ENCODE peak calls at places on chromosomes 5 and 9, in five cellular contexts. B is RWPE1, S is fibroblast of lung, F is SK-N-SH, Q is MM.1S. T is an unnamed sample.

GRCh38 chr9:65410926-65411325 is 125.9 kb upstream of the FOXD4L5 start:
- DNase-seq in Q (no peak), B (no peak), F (no peak), S (no peak), T (no peak)

GRCh38 chr9:126423022-126423708 is 96.5 kb downstream of the MVB12B start:
- DNase-seq in Q (no peak), F (peak; percentile 49), S (no peak), B (no peak), T (no peak)

GRCh38 chr5:148005788-148006520 is 57.8 kb upstream of the SPINK5 start:
- DNase-seq in S (no peak), Q (no peak), F (no peak), B (no peak), T (no peak)

GRCh38 chr9:109705515-109705914 is 74.5 kb upstream of the PALM2AKAP2 start:
- DNase-seq in F (no peak), B (peak; percentile 21), S (peak; percentile 53), Q (no peak), T (no peak)

GRCh38 chr5:58458851-58459275 is 1.0 kb downstream of the PLK2 start:
- DNase-seq in Q (no peak), S (peak; percentile 22), F (peak; percentile 2), B (peak; percentile 67), T (no peak)

GRCh38 chr5:60810438-60811085 is 33.5 kb downstream of the ELOVL7 start:
- DNase-seq in F (no peak), Q (no peak), B (peak; percentile 76), S (no peak), T (no peak)

GRCh38 chr9:132411091-132411508 is 1.1 kb downstream of the CFAP77 start:
- DNase-seq in F (peak; percentile 67), B (peak; percentile 89), Q (peak; percentile 85), S (peak; percentile 17), T (peak; percentile 78)

GRCh38 chr5:78336698-78337097 is 23.7 kb upstream of the SCAMP1 start:
- DNase-seq in F (no peak), Q (no peak), B (no peak), S (no peak), T (no peak)

GRCh38 chr9:87256973-87257372 is 240.7 kb upstream of the DAPK1 start:
- DNase-seq in Q (no peak), B (no peak), F (no peak), S (no peak), T (no peak)

GRCh38 chr5:169753795-169754194 is 116.7 kb downstream of the DOCK2 start:
- DNase-seq in B (no peak), Q (no peak), S (peak; percentile 21), F (no peak), T (no peak)

GRCh38 chr5:83096660-83097334 is 19.4 kb downstream of the XRCC4 start:
- DNase-seq in Q (no peak), B (no peak), F (no peak), S (no peak), T (no peak)

GRCh38 chr5:86029308-86029707 is 588.4 kb upstream of the COX7C start:
- DNase-seq in F (no peak), S (no peak), Q (no peak), B (no peak), T (no peak)

GRCh38 chr5:142235870-142236672 is 88.8 kb downstream of the SPRY4 start:
- DNase-seq in Q (no peak), B (no peak), S (no peak), F (no peak), T (no peak)

GRCh38 chr9:98785333-98785933 is 10.9 kb downstream of the ANKS6 start:
- DNase-seq in F (no peak), B (no peak), Q (no peak), S (no peak), T (no peak)

GRCh38 chr9:117733465-117733864 is 29.3 kb downstream of the TLR4 start:
- DNase-seq in S (no peak), F (no peak), Q (no peak), B (no peak), T (no peak)

GRCh38 chr9:137645211-137645610 is 26.4 kb downstream of the EHMT1 start:
- DNase-seq in F (no peak), B (no peak), Q (no peak), S (no peak), T (no peak)

GRCh38 chr9:104536756-104537155 is at the start of gene OR13C3:
- DNase-seq in F (no peak), B (no peak), S (no peak), Q (no peak), T (no peak)

GRCh38 chr5:58077387-58077786 is 382.5 kb downstream of the PLK2 start:
- DNase-seq in S (no peak), B (no peak), F (no peak), Q (no peak), T (no peak)

GRCh38 chr5:92002875-92003274 is 619.8 kb upstream of the ARRDC3 start:
- DNase-seq in Q (no peak), B (no peak), S (peak; percentile 79), F (no peak), T (no peak)

GRCh38 chr5:124057815-124058231 is 545.8 kb downstream of the CSNK1G3 start:
- DNase-seq in Q (no peak), S (no peak), F (peak; percentile 57), B (no peak), T (no peak)

GRCh38 chr9:121085661-121086060 is 10.9 kb downstream of the CNTRL start:
- DNase-seq in S (no peak), Q (no peak), F (no peak), B (no peak), T (no peak)

GRCh38 chr5:109944461-109944860 is 254.7 kb downstream of the MAN2A1 start:
- DNase-seq in B (no peak), F (no peak), Q (no peak), S (no peak), T (no peak)

GRCh38 chr5:54792611-54793404 is 192.6 kb downstream of the ESM1 start:
- DNase-seq in F (no peak), B (no peak), S (peak; percentile 32), Q (no peak), T (no peak)

GRCh38 chr5:151078490-151079262 is 2.2 kb downstream of the TNIP1 start:
- DNase-seq in S (no peak), B (no peak), F (no peak), Q (no peak), T (peak; percentile 80)

GRCh38 chr5:38650540-38651275 is 94.3 kb upstream of the LIFR start:
- DNase-seq in F (no peak), Q (no peak), B (no peak), S (peak; percentile 29), T (no peak)

GRCh38 chr5:124402144-124402581 is 344.3 kb downstream of the ZNF608 start:
- DNase-seq in B (peak; percentile 24), F (no peak), S (peak; percentile 84), Q (no peak), T (no peak)

GRCh38 chr5:67360047-67360446 is 163.4 kb upstream of the CD180 start:
- DNase-seq in F (no peak), S (no peak), B (no peak), Q (no peak), T (no peak)

GRCh38 chr5:160029004-160029403 is 20.1 kb downstream of the TTC1 start:
- DNase-seq in S (no peak), F (no peak), B (no peak), Q (no peak), T (no peak)

GRCh38 chr9:2281031-2281802 is 266.1 kb downstream of the SMARCA2 start:
- DNase-seq in F (no peak), Q (no peak), S (no peak), B (peak; percentile 5), T (no peak)

GRCh38 chr9:132005896-132006295 is 73.8 kb downstream of the MED27 start:
- DNase-seq in F (no peak), B (no peak), S (no peak), Q (no peak), T (no peak)

GRCh38 chr9:106892632-106893031 is 29.7 kb downstream of the ZNF462 start:
- DNase-seq in S (peak; percentile 95), B (peak; percentile 99), Q (no peak), F (peak; percentile 48), T (no peak)

GRCh38 chr5:129771058-129771838 is 23.4 kb downstream of the MINAR2 start:
- DNase-seq in Q (peak; percentile 77), F (peak; percentile 27), B (peak; percentile 61), S (peak; percentile 55), T (peak; percentile 40)

GRCh38 chr9:130713286-130713975 is 19.9 kb downstream of the EXOSC2 start:
- DNase-seq in F (no peak), S (peak; percentile 52), B (no peak), Q (no peak), T (no peak)

GRCh38 chr9:72292184-72292787 is 72.7 kb downstream of the ZFAND5 start:
- DNase-seq in F (peak; percentile 27), B (no peak), S (peak; percentile 75), Q (peak; percentile 38), T (peak; percentile 49)

DNA sequence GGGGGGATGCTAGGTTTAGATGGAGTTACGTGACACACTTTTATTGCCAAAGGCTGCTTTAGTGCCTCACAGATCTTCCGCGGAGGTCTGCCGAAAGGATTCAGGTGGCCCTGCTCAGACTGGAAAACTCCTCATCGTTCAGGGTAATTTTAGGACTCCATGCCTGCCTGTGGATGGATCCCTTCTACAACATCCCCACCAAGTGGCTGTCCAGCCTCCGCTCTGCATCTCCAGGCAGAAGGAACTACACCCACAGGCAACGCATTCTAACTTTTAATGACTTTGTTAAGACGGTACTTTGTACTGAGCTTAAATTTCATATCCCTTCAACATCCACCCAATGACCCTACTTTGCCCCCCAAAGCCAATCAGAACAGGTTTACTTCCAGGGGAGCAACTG is 29.4 kb downstream of the ATPSCKMT start:
- DNase-seq in F (no peak), B (no peak), S (no peak), Q (no peak), T (no peak)
- TF ChIP-seq CTCF in F (peak; percentile 21), B (no peak), S (no peak), Q (no peak), T (no peak)

DNA sequence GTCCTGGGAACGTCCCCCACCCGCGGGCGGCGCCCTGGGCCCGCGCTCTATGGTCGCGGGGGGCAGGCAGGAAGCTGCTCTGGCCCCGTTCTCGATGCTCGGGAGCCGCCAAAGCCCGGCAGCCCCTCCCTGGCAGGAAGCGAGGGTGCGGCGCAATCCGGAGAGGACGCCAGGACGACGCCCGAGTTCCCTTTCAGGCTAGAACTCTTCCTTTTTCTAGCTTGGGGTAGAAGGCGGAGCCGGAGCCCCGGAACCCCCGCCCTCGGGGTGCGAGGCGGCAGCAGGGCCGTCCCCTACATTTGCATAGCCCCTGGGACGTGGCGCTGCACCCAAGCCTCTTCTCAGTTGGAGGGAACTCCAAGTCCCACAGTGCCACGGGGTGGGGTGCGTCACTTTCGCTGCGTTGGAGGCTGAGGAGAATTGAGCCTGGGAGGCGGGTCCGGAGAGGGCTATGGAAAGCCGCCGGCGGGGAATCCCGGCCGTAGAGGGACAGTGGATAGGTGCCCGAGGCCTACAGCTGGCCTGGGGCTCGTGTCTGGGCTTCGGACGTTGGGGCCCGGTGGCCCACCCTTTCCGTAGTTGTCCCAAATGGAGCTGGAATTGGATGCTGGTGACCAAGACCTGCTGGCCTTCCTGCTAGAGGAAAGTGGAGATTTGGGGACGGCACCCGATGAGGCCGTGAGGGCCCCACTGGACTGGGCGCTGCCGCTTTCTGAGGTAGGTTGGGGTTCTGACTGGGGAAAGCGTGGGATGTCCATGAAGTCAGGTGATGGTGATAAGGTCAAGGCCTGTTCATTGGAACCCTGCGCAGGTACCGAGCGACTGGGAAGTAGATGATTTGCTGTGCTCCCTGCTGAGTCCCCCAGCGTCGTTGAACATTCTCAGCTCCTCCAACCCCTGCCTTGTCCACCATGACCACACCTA is at the start of the genes CREB3 and TLN1:
- DNase-seq in S (peak; percentile 99), Q (peak; percentile 98), B (peak; percentile 100), F (peak; percentile 97), T (peak; percentile 97)
- TF ChIP-seq CTCF in S (no peak), Q (peak; percentile 20), B (peak; percentile 70), F (peak; percentile 22), T (peak; percentile 32)

GRCh38 chr9:136079211-136079915 is 15.7 kb downstream of the NACC2 start:
- DNase-seq in S (peak; percentile 18), B (no peak), F (peak; percentile 38), Q (no peak), T (no peak)
- TF ChIP-seq CTCF in S (no peak), B (no peak), F (no peak), Q (no peak), T (no peak)

GRCh38 chr5:96729156-96729555 is 67.0 kb downstream of the CAST start:
- DNase-seq in Q (no peak), F (no peak), B (no peak), S (peak; percentile 33), T (peak; percentile 18)
- TF ChIP-seq CTCF in Q (peak; percentile 30), F (peak; percentile 61), B (peak; percentile 58), S (peak; percentile 1), T (no peak)